ENCODE peak calls at places on chromosomes 3 and 15, in four cellular contexts. A is lung, Y is IMR-90, G is tibial artery. D is an unnamed sample.

GRCh38 chr3:4587838-4588105 is 94.6 kb downstream of the ITPR1 start:
- DNase-seq in A (no peak), Y (no peak), G (no peak), D (no peak)

GRCh38 chr15:36130641-36131310 is 448.6 kb upstream of the CDIN1 start:
- DNase-seq in A (no peak), Y (no peak), G (no peak), D (no peak)

GRCh38 chr3:58858126-58858525 is 191.6 kb upstream of the FAM3D start:
- DNase-seq in A (no peak), Y (no peak), G (no peak), D (no peak)

GRCh38 chr3:120449701-120450216 is 1.0 kb downstream of the FSTL1 start:
- DNase-seq in A (no peak), Y (peak; percentile 71), G (no peak), D (peak; percentile 70)

GRCh38 chr3:155745795-155746550 is 1.1 kb upstream of the PLCH1 start:
- DNase-seq in A (peak; percentile 41), Y (no peak), G (no peak), D (peak; percentile 10)

GRCh38 chr3:182738583-182739514 is 54.5 kb upstream of the ATP11B start:
- DNase-seq in A (no peak), Y (no peak), G (no peak), D (no peak)

GRCh38 chr15:38507570-38507969 is 53.6 kb downstream of the FAM98B start:
- DNase-seq in A (no peak), Y (no peak), G (no peak), D (no peak)

GRCh38 chr3:53258600-53259426 is 3.0 kb upstream of the TKT start:
- DNase-seq in A (no peak), Y (no peak), G (no peak), D (no peak)

GRCh38 chr3:30455840-30456239 is 150.6 kb upstream of the TGFBR2 start:
- DNase-seq in A (no peak), Y (no peak), G (peak; percentile 76), D (peak; percentile 97)

GRCh38 chr3:97009427-97010019 is 195.1 kb downstream of the EPHA6 start:
- DNase-seq in A (no peak), Y (no peak), G (no peak), D (no peak)

GRCh38 chr3:27290760-27291159 is 78.4 kb downstream of the NEK10 start:
- DNase-seq in A (no peak), Y (peak; percentile 48), G (no peak), D (no peak)

GRCh38 chr3:42891042-42891441 is 14.9 kb upstream of the ZNF662 start:
- DNase-seq in A (no peak), Y (no peak), G (no peak), D (no peak)

GRCh38 chr15:41521614-41522013 is 8.0 kb upstream of the LTK start:
- DNase-seq in A (no peak), Y (no peak), G (no peak), D (no peak)

GRCh38 chr15:50828610-50829206 is 63.2 kb upstream of the SPPL2A start:
- DNase-seq in A (no peak), Y (peak; percentile 86), G (peak; percentile 37), D (no peak)

GRCh38 chr15:26864664-26865191 is 2.1 kb upstream of the GABRA5 start:
- DNase-seq in A (no peak), Y (peak; percentile 36), G (no peak), D (peak; percentile 52)

GRCh38 chr15:66573719-66574641 is 8.2 kb upstream of the LCTL start:
- DNase-seq in A (no peak), Y (peak; percentile 89), G (no peak), D (no peak)

GRCh38 chr15:90008607-90009006 is 7.5 kb downstream of the ZNF710 start:
- DNase-seq in A (no peak), Y (no peak), G (no peak), D (peak; percentile 38)

GRCh38 chr15:101320501-101321052 is 25.5 kb upstream of the SNRPA1 start:
- DNase-seq in A (peak; percentile 65), Y (peak; percentile 51), G (peak; percentile 40), D (peak; percentile 81)

GRCh38 chr3:59749291-59749690 is 699.5 kb upstream of the CFAP20DC start:
- DNase-seq in A (no peak), Y (peak; percentile 79), G (no peak), D (no peak)

GRCh38 chr15:75508741-75509532 is 57.4 kb upstream of the SIN3A start:
- DNase-seq in A (no peak), Y (peak; percentile 65), G (no peak), D (peak; percentile 32)

GRCh38 chr15:84034831-84035753 is 200.5 kb upstream of the GOLGA6L4 start:
- DNase-seq in A (no peak), Y (peak; percentile 55), G (no peak), D (peak; percentile 51)

GRCh38 chr3:37217098-37217849 is 42.9 kb upstream of the LRRFIP2 start:
- DNase-seq in A (no peak), Y (no peak), G (no peak), D (no peak)

GRCh38 chr3:191761906-191762305 is 300.9 kb downstream of the PYDC2 start:
- DNase-seq in A (no peak), Y (no peak), G (no peak), D (no peak)

GRCh38 chr15:74144153-74144775 is 13.9 kb downstream of the ISLR2 start:
- DNase-seq in A (no peak), Y (no peak), G (no peak), D (no peak)

GRCh38 chr3:157119369-157119951 is 40.5 kb downstream of the CCNL1 start:
- DNase-seq in A (no peak), Y (no peak), G (no peak), D (no peak)
- H3K9me3 ChIP-seq in A (peaks cover 3% of the 10 kb centered on the region), Y (no peaks in the 10 kb centered on the region), G (no peaks in the 10 kb centered on the region), D (no peaks in the 10 kb centered on the region)

GRCh38 chr3:172115059-172115458 is 75.7 kb downstream of the FNDC3B start:
- DNase-seq in A (no peak), Y (no peak), G (no peak), D (no peak)

GRCh38 chr3:172112348-172113123 is 73.2 kb downstream of the FNDC3B start:
- DNase-seq in A (no peak), Y (peak; percentile 32), G (no peak), D (no peak)

GRCh38 chr3:172113710-172114109 is 74.3 kb downstream of the FNDC3B start:
- DNase-seq in A (no peak), Y (no peak), G (no peak), D (no peak)

GRCh38 chr3:172119266-172119957 is 80.0 kb downstream of the FNDC3B start:
- DNase-seq in A (no peak), Y (no peak), G (no peak), D (no peak)

DNA sequence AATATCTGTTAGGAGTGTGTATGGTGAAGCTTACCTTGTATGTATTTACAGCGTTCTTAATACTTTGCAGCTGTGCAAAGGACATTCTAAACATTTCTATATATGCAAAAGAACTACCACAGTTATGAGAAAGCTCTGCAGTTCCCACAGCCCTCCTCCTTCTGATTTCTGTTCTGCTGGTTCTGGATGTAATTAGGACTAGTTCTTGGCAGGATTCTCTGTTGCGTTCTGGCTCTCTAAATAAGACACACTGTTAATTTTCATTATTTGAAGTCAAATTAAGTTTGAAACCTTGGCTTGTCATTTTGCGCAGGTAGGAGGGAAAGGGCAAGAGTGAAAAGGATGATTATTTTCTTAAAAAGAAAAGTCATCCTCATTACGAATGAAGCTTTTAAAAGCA is 76.4 kb downstream of the FNDC3B start:
- DNase-seq in A (no peak), Y (no peak), G (no peak), D (no peak)
- H3K4me1 ChIP-seq in A (no peaks in the 10 kb centered on the region), Y (peaks cover 7% of the 10 kb centered on the region), G (no peaks in the 10 kb centered on the region), D (no peaks in the 10 kb centered on the region)

GRCh38 chr15:95584088-95584487 is 746.4 kb upstream of the NR2F2 start:
- DNase-seq in A (no peak), Y (peak; percentile 37), G (no peak), D (no peak)
- H3K9me3 ChIP-seq in A (no peaks in the 10 kb centered on the region), Y (no peaks in the 10 kb centered on the region), G (no peaks in the 10 kb centered on the region), D (no peaks in the 10 kb centered on the region)

GRCh38 chr3:129890125-129890524 is 3.4 kb downstream of the TMCC1 start:
- DNase-seq in A (no peak), Y (no peak), G (no peak), D (no peak)
- H3K4me1 ChIP-seq in A (peaks cover 11% of the 10 kb centered on the region), Y (peaks cover 2% of the 10 kb centered on the region), G (peaks cover 9% of the 10 kb centered on the region), D (peaks cover 35% of the 10 kb centered on the region)

GRCh38 chr3:25653322-25653721 is 11.4 kb downstream of the TOP2B start:
- DNase-seq in A (no peak), Y (no peak), G (no peak), D (no peak)
- H3K9me3 ChIP-seq in A (no peaks in the 10 kb centered on the region), Y (no peaks in the 10 kb centered on the region), G (peaks cover 9% of the 10 kb centered on the region), D (no peaks in the 10 kb centered on the region)

GRCh38 chr3:149768704-149769103 is 16.4 kb upstream of the COMMD2 start:
- DNase-seq in A (no peak), Y (no peak), G (no peak), D (no peak)
- H3K4me1 ChIP-seq in A (no peaks in the 10 kb centered on the region), Y (no peaks in the 10 kb centered on the region), G (no peaks in the 10 kb centered on the region), D (no peaks in the 10 kb centered on the region)

GRCh38 chr15:32993285-32993684 is 201.2 kb downstream of the FMN1 start:
- DNase-seq in A (no peak), Y (no peak), G (no peak), D (peak; percentile 47)

GRCh38 chr15:32994810-32995424 is 199.6 kb downstream of the FMN1 start:
- DNase-seq in A (no peak), Y (peak; percentile 74), G (no peak), D (peak; percentile 27)

GRCh38 chr15:32998182-32998581 is 196.3 kb downstream of the FMN1 start:
- DNase-seq in A (no peak), Y (no peak), G (no peak), D (no peak)

DNA sequence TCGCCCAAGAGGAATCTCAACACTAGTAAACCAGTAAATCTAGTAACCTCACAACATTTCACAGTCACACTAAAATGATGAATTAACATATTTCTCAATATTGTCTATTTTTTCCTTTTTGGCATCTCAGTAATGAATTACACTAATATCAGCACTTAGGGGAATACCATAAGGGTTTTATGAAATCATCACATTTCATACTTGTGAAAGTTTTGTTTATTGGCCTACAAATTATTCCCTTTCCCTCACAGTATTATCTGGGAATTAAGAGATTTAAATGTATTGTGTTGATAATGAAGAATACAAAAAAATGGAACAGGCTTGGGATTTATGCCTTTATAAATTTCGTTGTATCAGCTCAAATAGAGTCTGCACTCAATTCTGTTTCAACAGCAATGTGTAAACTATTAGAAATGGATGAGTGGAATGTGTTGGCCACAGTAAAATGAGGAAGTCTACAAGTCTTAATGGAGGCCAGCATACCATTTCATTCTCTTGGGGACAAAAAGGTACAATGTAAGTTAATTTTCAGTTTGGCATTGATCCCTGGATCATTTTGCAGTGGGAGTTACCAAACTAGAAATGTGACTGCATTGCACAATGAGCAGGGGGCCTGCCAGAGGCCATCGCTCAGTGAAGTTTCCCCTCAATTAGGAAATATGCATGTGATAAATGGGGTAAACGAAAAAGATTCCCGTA is 195.4 kb downstream of the FMN1 start:
- DNase-seq in A (no peak), Y (no peak), G (peak; percentile 50), D (no peak)
- H3K9me3 ChIP-seq in A (peaks cover 2% of the 10 kb centered on the region), Y (no peaks in the 10 kb centered on the region), G (peaks cover 6% of the 10 kb centered on the region), D (no peaks in the 10 kb centered on the region)

GRCh38 chr15:32887090-32887489 is 169.3 kb downstream of the GREM1 start:
- DNase-seq in A (no peak), Y (no peak), G (no peak), D (no peak)
- H3K4me1 ChIP-seq in A (no peaks in the 10 kb centered on the region), Y (peaks cover 17% of the 10 kb centered on the region), G (no peaks in the 10 kb centered on the region), D (peaks cover 30% of the 10 kb centered on the region)